ENCODE peak calls at places on chromosomes 5 and 9, in ten cellular contexts. H, U, B, G, D, N, S, X, A and M are unnamed samples.

GRCh38 chr9:123609844-123610243 is 253.8 kb downstream of the CRB2 start:
- DNase-seq in H (no peak), U (no peak), B (no peak), G (no peak), D (peak; percentile 30), N (peak; percentile 72), S (no peak), X (no peak), A (no peak), M (no peak)

GRCh38 chr9:87390361-87390760 is 107.3 kb upstream of the DAPK1 start:
- DNase-seq in H (no peak), U (no peak), B (no peak), G (no peak), D (no peak), N (no peak), S (peak; percentile 71), X (no peak), A (no peak), M (no peak)

GRCh38 chr9:121331549-121331948 is 38.5 kb downstream of the STOM start:
- DNase-seq in H (no peak), U (no peak), B (no peak), G (no peak), D (peak; percentile 36), N (no peak), S (no peak), X (no peak), A (no peak), M (peak; percentile 14)

GRCh38 chr9:81537964-81538363 is 151.4 kb downstream of the TLE1 start:
- DNase-seq in H (no peak), U (no peak), B (no peak), G (no peak), D (peak; percentile 9), N (no peak), S (no peak), X (no peak), A (no peak), M (no peak)

GRCh38 chr5:167057665-167058064 is 1233.8 kb upstream of the WWC1 start:
- DNase-seq in H (no peak), U (no peak), B (no peak), G (no peak), D (peak; percentile 42), N (no peak), S (no peak), X (no peak), A (no peak), M (no peak)

GRCh38 chr9:136007906-136008692 is 46.9 kb upstream of the UBAC1 start:
- DNase-seq in H (no peak), U (no peak), B (no peak), G (no peak), D (peak; percentile 74), N (no peak), S (peak; percentile 52), X (no peak), A (no peak), M (peak; percentile 77)

GRCh38 chr9:71604197-71605063 is 163.9 kb downstream of the CEMIP2 start:
- DNase-seq in H (peak; percentile 84), U (peak; percentile 64), B (peak; percentile 72), G (peak; percentile 64), D (peak; percentile 68), N (peak; percentile 78), S (peak; percentile 55), X (peak; percentile 17), A (peak; percentile 60), M (peak; percentile 75)

GRCh38 chr5:176934309-176934930 is 35.3 kb upstream of the HK3 start:
- DNase-seq in H (no peak), U (no peak), B (no peak), G (no peak), D (no peak), N (no peak), S (no peak), X (no peak), A (no peak), M (no peak)

GRCh38 chr9:91059713-91060112 is 258.1 kb downstream of the SYK start:
- DNase-seq in H (no peak), U (no peak), B (no peak), G (no peak), D (peak; percentile 47), N (no peak), S (no peak), X (no peak), A (no peak), M (peak; percentile 21)

GRCh38 chr9:93039456-93039855 is 19.0 kb upstream of the SUSD3 start:
- DNase-seq in H (no peak), U (no peak), B (no peak), G (no peak), D (no peak), N (no peak), S (no peak), X (no peak), A (no peak), M (no peak)

GRCh38 chr5:149130121-149130931 is 11.0 kb upstream of the ABLIM3 start:
- DNase-seq in H (no peak), U (no peak), B (no peak), G (no peak), D (peak; percentile 58), N (no peak), S (peak; percentile 49), X (no peak), A (no peak), M (no peak)